ENCODE peak calls at places on chromosome 18, in eight cellular contexts. D, W, M, P, K, B, Q and A are unnamed samples.

GRCh38 chr18:63848159-63848558 is 39.3 kb upstream of the SERPINB2 start:
- DNase-seq in Q (peak; percentile 59), K (peak; percentile 70), D (peak; percentile 5), P (no peak), W (peak; percentile 74), B (no peak), M (peak; percentile 65), A (no peak)

GRCh38 chr18:49050462-49050861 is 99.7 kb upstream of the SMAD7 start:
- DNase-seq in P (no peak), W (no peak), K (no peak), M (no peak), Q (no peak), B (no peak), D (no peak), A (no peak)

GRCh38 chr18:12554796-12555388 is 103.0 kb downstream of the SPIRE1 start:
- DNase-seq in P (no peak), B (no peak), M (no peak), D (no peak), Q (no peak), W (no peak), K (no peak), A (no peak)

GRCh38 chr18:61554946-61555361 is 221.7 kb downstream of the CDH20 start:
- DNase-seq in K (no peak), W (no peak), Q (no peak), M (no peak), B (no peak), D (no peak), P (no peak), A (no peak)

GRCh38 chr18:35582899-35583558 is 1.5 kb downstream of the GALNT1 start:
- DNase-seq in Q (no peak), K (no peak), M (peak; percentile 44), W (peak; percentile 8), P (no peak), B (no peak), D (peak; percentile 34), A (no peak)

GRCh38 chr18:623760-624620 is 27.2 kb downstream of the CLUL1 start:
- DNase-seq in Q (no peak), M (peak; percentile 86), D (peak; percentile 51), K (peak; percentile 73), B (peak; percentile 58), W (peak; percentile 62), P (peak; percentile 41), A (no peak)

GRCh38 chr18:48020337-48021250 is 90.1 kb upstream of the SMAD2 start:
- DNase-seq in M (no peak), Q (no peak), K (no peak), W (no peak), D (no peak), B (no peak), P (no peak), A (no peak)

GRCh38 chr18:24185805-24186204 is 46.9 kb downstream of the CABYR start:
- DNase-seq in M (no peak), P (no peak), Q (no peak), D (no peak), W (peak; percentile 67), B (no peak), K (no peak), A (no peak)

GRCh38 chr18:65753520-65753919 is 2.7 kb downstream of the CDH7 start:
- DNase-seq in P (no peak), Q (peak; percentile 84), W (no peak), B (no peak), K (peak; percentile 69), M (peak; percentile 78), D (peak; percentile 61), A (no peak)

GRCh38 chr18:68489018-68489792 is 225.7 kb downstream of the TMX3 start:
- DNase-seq in K (no peak), D (no peak), Q (no peak), W (peak; percentile 11), P (no peak), B (no peak), M (no peak), A (no peak)

GRCh38 chr18:11125372-11126315 is 23.7 kb downstream of the PIEZO2 start:
- DNase-seq in M (no peak), Q (no peak), B (no peak), P (no peak), D (no peak), K (no peak), W (no peak), A (no peak)

GRCh38 chr18:50623694-50624352 is 63.9 kb downstream of the MAPK4 start:
- DNase-seq in Q (no peak), D (no peak), B (no peak), P (no peak), M (no peak), W (no peak), K (no peak), A (no peak)

GRCh38 chr18:59669872-59670657 is 27.2 kb downstream of the CCBE1 start:
- DNase-seq in P (no peak), Q (no peak), D (no peak), M (peak; percentile 21), W (no peak), K (no peak), B (no peak), A (no peak)

GRCh38 chr18:63783394-63783793 is 8.2 kb downstream of the SERPINB7 start:
- DNase-seq in K (peak; percentile 12), M (no peak), Q (no peak), D (peak; percentile 2), W (no peak), B (no peak), P (no peak), A (no peak)

GRCh38 chr18:55634545-55634944 is 46.6 kb upstream of the TCF4 start:
- DNase-seq in Q (no peak), K (no peak), W (peak; percentile 84), D (no peak), B (no peak), P (no peak), M (no peak), A (peak; percentile 66)

GRCh38 chr18:9951022-9951859 is 37.4 kb downstream of the VAPA start:
- DNase-seq in Q (no peak), D (peak; percentile 52), P (no peak), W (peak; percentile 63), B (no peak), K (peak; percentile 74), M (peak; percentile 59), A (no peak)

GRCh38 chr18:11828772-11829432 is 22.3 kb upstream of the CHMP1B start:
- DNase-seq in M (no peak), K (no peak), W (no peak), P (no peak), B (no peak), D (no peak), Q (no peak), A (no peak)

GRCh38 chr18:61824733-61825363 is 68.0 kb downstream of the RNF152 start:
- DNase-seq in M (peak; percentile 11), W (no peak), K (no peak), Q (no peak), D (no peak), B (no peak), P (no peak), A (no peak)

GRCh38 chr18:48639772-48640432 is 101.1 kb downstream of the CTIF start:
- DNase-seq in M (no peak), B (no peak), D (no peak), P (no peak), Q (no peak), K (no peak), W (no peak), A (peak; percentile 45)

GRCh38 chr18:11657152-11657551 is 31.9 kb upstream of the GNAL start:
- DNase-seq in K (no peak), B (no peak), M (no peak), D (no peak), P (no peak), W (no peak), Q (no peak), A (no peak)

GRCh38 chr18:50006470-50007046 is 188.4 kb downstream of the MYO5B start:
- DNase-seq in W (no peak), B (no peak), M (no peak), K (no peak), Q (no peak), P (no peak), D (no peak), A (no peak)

GRCh38 chr18:54173980-54174611 is 50.4 kb downstream of the MBD2 start:
- DNase-seq in B (no peak), D (no peak), P (no peak), W (no peak), M (no peak), K (no peak), Q (no peak), A (no peak)

GRCh38 chr18:31230495-31230894 is 67.8 kb upstream of the DSC1 start:
- DNase-seq in Q (no peak), P (no peak), W (no peak), K (peak; percentile 55), B (no peak), D (no peak), M (peak; percentile 26), A (peak; percentile 93)

GRCh38 chr18:32093523-32093922 is 1.8 kb downstream of the RNF138 start:
- DNase-seq in B (no peak), M (peak; percentile 28), K (no peak), P (no peak), Q (no peak), D (peak; percentile 5), W (no peak), A (no peak)

GRCh38 chr18:54466248-54467005 is 108.7 kb downstream of the C18orf54 start:
- DNase-seq in D (no peak), B (no peak), W (no peak), M (no peak), K (no peak), Q (no peak), P (no peak), A (peak; percentile 10)

GRCh38 chr18:2981212-2981728 is 31.7 kb downstream of the LPIN2 start:
- DNase-seq in P (no peak), B (no peak), M (peak; percentile 47), K (peak; percentile 86), D (no peak), Q (no peak), W (peak; percentile 94), A (no peak)

GRCh38 chr18:44758821-44759624 is 78.3 kb downstream of the SETBP1 start:
- DNase-seq in B (no peak), P (peak; percentile 14), K (no peak), M (no peak), D (no peak), Q (no peak), W (no peak), A (no peak)

GRCh38 chr18:13302611-13303267 is 84.2 kb downstream of the LDLRAD4 start:
- DNase-seq in D (no peak), P (no peak), W (no peak), K (no peak), M (no peak), B (no peak), Q (no peak), A (no peak)

GRCh38 chr18:13275075-13275474 is 56.5 kb downstream of the LDLRAD4 start:
- DNase-seq in B (no peak), W (no peak), M (no peak), P (no peak), D (no peak), K (no peak), Q (no peak), A (no peak)